ENCODE peak calls at places on chromosome 2, in nine cellular contexts. One of them, this sample, is unnamed.
A peak's percentile ranks its signal among the peaks of the same experiment; 100 is the strongest.

GRCh38 chr2:19358242-19359020 is at the start of gene OSR1:
- DNase-seq in KG1: no peak
- DNase-seq in ovary: peak; percentile 78
- DNase-seq in D341Med: peak; percentile 60
- DNase-seq in retina: peak; percentile 73
- DNase-seq in T-helper 17 cell: no peak
- DNase-seq in NCI-H1105 treated with DMSO at 0.1 percent for 48 hours: peak; percentile 42
- DNase-seq in sciatic nerve: peak; percentile 79
- DNase-seq in cardiac fibroblast: peak; percentile 90
- DNase-seq in this sample: no peak

GRCh38 chr2:178271629-178272333 is 77.5 kb downstream of the OSBPL6 start:
- DNase-seq in cardiac fibroblast: peak; percentile 95
- DNase-seq in NCI-H1105 treated with DMSO at 0.1 percent for 48 hours: no peak
- DNase-seq in sciatic nerve: peak; percentile 81
- DNase-seq in D341Med: no peak
- DNase-seq in retina: no peak
- DNase-seq in KG1: no peak
- DNase-seq in T-helper 17 cell: no peak
- DNase-seq in ovary: peak; percentile 84
- DNase-seq in this sample: no peak

GRCh38 chr2:186903183-186903582 is 54.2 kb upstream of the ZSWIM2 start:
- DNase-seq in NCI-H1105 treated with DMSO at 0.1 percent for 48 hours: peak; percentile 6
- DNase-seq in KG1: no peak
- DNase-seq in sciatic nerve: no peak
- DNase-seq in D341Med: no peak
- DNase-seq in T-helper 17 cell: no peak
- DNase-seq in retina: no peak
- DNase-seq in cardiac fibroblast: peak; percentile 36
- DNase-seq in ovary: no peak
- DNase-seq in this sample: no peak

GRCh38 chr2:88177556-88177955 is 7.4 kb downstream of the THNSL2 start:
- DNase-seq in sciatic nerve: no peak
- DNase-seq in ovary: no peak
- DNase-seq in retina: no peak
- DNase-seq in cardiac fibroblast: no peak
- DNase-seq in D341Med: no peak
- DNase-seq in KG1: no peak
- DNase-seq in NCI-H1105 treated with DMSO at 0.1 percent for 48 hours: no peak
- DNase-seq in T-helper 17 cell: no peak
- DNase-seq in this sample: no peak

GRCh38 chr2:230849633-230850357 is 14.9 kb upstream of the ITM2C start:
- DNase-seq in NCI-H1105 treated with DMSO at 0.1 percent for 48 hours: no peak
- DNase-seq in retina: peak; percentile 60
- DNase-seq in T-helper 17 cell: peak; percentile 70
- DNase-seq in ovary: no peak
- DNase-seq in cardiac fibroblast: peak; percentile 30
- DNase-seq in sciatic nerve: no peak
- DNase-seq in KG1: no peak
- DNase-seq in D341Med: no peak
- DNase-seq in this sample: no peak

GRCh38 chr2:72211777-72212515 is 64.3 kb upstream of the CYP26B1 start:
- DNase-seq in retina: no peak
- DNase-seq in sciatic nerve: no peak
- DNase-seq in ovary: no peak
- DNase-seq in T-helper 17 cell: no peak
- DNase-seq in NCI-H1105 treated with DMSO at 0.1 percent for 48 hours: no peak
- DNase-seq in cardiac fibroblast: peak; percentile 28
- DNase-seq in D341Med: no peak
- DNase-seq in KG1: no peak
- DNase-seq in this sample: no peak

GRCh38 chr2:233832869-233833812 is 21.2 kb downstream of the HJURP start:
- DNase-seq in cardiac fibroblast: peak; percentile 82
- DNase-seq in sciatic nerve: peak; percentile 56
- DNase-seq in KG1: no peak
- DNase-seq in retina: peak; percentile 75
- DNase-seq in T-helper 17 cell: no peak
- DNase-seq in ovary: no peak
- DNase-seq in D341Med: peak; percentile 60
- DNase-seq in NCI-H1105 treated with DMSO at 0.1 percent for 48 hours: peak; percentile 23
- DNase-seq in this sample: no peak

GRCh38 chr2:357811-358210 is 69.9 kb upstream of the ALKAL2 start:
- DNase-seq in T-helper 17 cell: no peak
- DNase-seq in ovary: no peak
- DNase-seq in D341Med: no peak
- DNase-seq in sciatic nerve: no peak
- DNase-seq in NCI-H1105 treated with DMSO at 0.1 percent for 48 hours: no peak
- DNase-seq in cardiac fibroblast: no peak
- DNase-seq in KG1: no peak
- DNase-seq in retina: no peak
- DNase-seq in this sample: no peak